ENCODE peak calls at places on chromosomes 4 and X, in eight cellular contexts. One of them, this sample, is unnamed.

GRCh38 chr4:3250956-3251690 is 2.2 kb downstream of the MSANTD1 start:
- DNase-seq in occipital lobe: no peak
- DNase-seq in stimulated activated naive CD4-positive, alpha-beta T cell: no peak
- DNase-seq in ELR: no peak
- DNase-seq in non-pigmented ciliary epithelial cell: no peak
- DNase-seq in endothelial cell: no peak
- DNase-seq in anterior cingulate cortex: no peak
- DNase-seq in NCI-H1092: peak; percentile 40
- DNase-seq in this sample: peak; percentile 44

GRCh38 chr4:128525387-128525786 is 237.8 kb upstream of the PGRMC2 start:
- DNase-seq in ELR: peak; percentile 62
- DNase-seq in endothelial cell: no peak
- DNase-seq in NCI-H1092: no peak
- DNase-seq in non-pigmented ciliary epithelial cell: no peak
- DNase-seq in occipital lobe: no peak
- DNase-seq in anterior cingulate cortex: no peak
- DNase-seq in stimulated activated naive CD4-positive, alpha-beta T cell: no peak
- DNase-seq in this sample: no peak

GRCh38 chr4:680931-681645 is 6.7 kb downstream of the MYL5 start:
- DNase-seq in endothelial cell: peak; percentile 57
- DNase-seq in occipital lobe: no peak
- DNase-seq in ELR: peak; percentile 58
- DNase-seq in stimulated activated naive CD4-positive, alpha-beta T cell: peak; percentile 26
- DNase-seq in NCI-H1092: no peak
- DNase-seq in anterior cingulate cortex: no peak
- DNase-seq in non-pigmented ciliary epithelial cell: no peak
- DNase-seq in this sample: no peak

GRCh38 chr4:83535520-83535944 is 376 bp upstream of the GPAT3 start:
- DNase-seq in anterior cingulate cortex: no peak
- DNase-seq in non-pigmented ciliary epithelial cell: no peak
- DNase-seq in ELR: peak; percentile 69
- DNase-seq in endothelial cell: peak; percentile 11
- DNase-seq in stimulated activated naive CD4-positive, alpha-beta T cell: peak; percentile 58
- DNase-seq in NCI-H1092: no peak
- DNase-seq in occipital lobe: peak; percentile 55
- DNase-seq in this sample: peak; percentile 40

GRCh38 chr4:183987529-183987946 is 82.4 kb downstream of the STOX2 start:
- DNase-seq in occipital lobe: peak; percentile 73
- DNase-seq in non-pigmented ciliary epithelial cell: peak; percentile 62
- DNase-seq in anterior cingulate cortex: peak; percentile 50
- DNase-seq in ELR: peak; percentile 59
- DNase-seq in endothelial cell: no peak
- DNase-seq in NCI-H1092: peak; percentile 16
- DNase-seq in stimulated activated naive CD4-positive, alpha-beta T cell: no peak
- DNase-seq in this sample: peak; percentile 64

GRCh38 chr4:22910200-22910599 is 217.5 kb downstream of the GBA3 start:
- DNase-seq in endothelial cell: no peak
- DNase-seq in non-pigmented ciliary epithelial cell: no peak
- DNase-seq in occipital lobe: no peak
- DNase-seq in NCI-H1092: no peak
- DNase-seq in ELR: no peak
- DNase-seq in stimulated activated naive CD4-positive, alpha-beta T cell: no peak
- DNase-seq in anterior cingulate cortex: no peak
- DNase-seq in this sample: no peak

GRCh38 chrX:1537031-1537715 is at the start of gene P2RY8:
- DNase-seq in non-pigmented ciliary epithelial cell: no peak
- DNase-seq in occipital lobe: no peak
- DNase-seq in stimulated activated naive CD4-positive, alpha-beta T cell: peak; percentile 87
- DNase-seq in ELR: peak; percentile 19
- DNase-seq in endothelial cell: no peak
- DNase-seq in anterior cingulate cortex: no peak
- DNase-seq in NCI-H1092: no peak
- DNase-seq in this sample: peak; percentile 64

GRCh38 chr4:47617607-47618006 is 132.5 kb downstream of the ATP10D start:
- DNase-seq in stimulated activated naive CD4-positive, alpha-beta T cell: no peak
- DNase-seq in endothelial cell: no peak
- DNase-seq in non-pigmented ciliary epithelial cell: no peak
- DNase-seq in NCI-H1092: no peak
- DNase-seq in occipital lobe: no peak
- DNase-seq in anterior cingulate cortex: no peak
- DNase-seq in ELR: no peak
- DNase-seq in this sample: no peak

GRCh38 chr4:73208376-73208775 is 50.2 kb downstream of the ANKRD17 start:
- DNase-seq in non-pigmented ciliary epithelial cell: peak; percentile 27
- DNase-seq in stimulated activated naive CD4-positive, alpha-beta T cell: no peak
- DNase-seq in NCI-H1092: no peak
- DNase-seq in ELR: peak; percentile 73
- DNase-seq in occipital lobe: no peak
- DNase-seq in anterior cingulate cortex: no peak
- DNase-seq in endothelial cell: no peak
- DNase-seq in this sample: no peak

GRCh38 chrX:1152090-1152489 is 60.4 kb downstream of the CRLF2 start:
- DNase-seq in NCI-H1092: no peak
- DNase-seq in non-pigmented ciliary epithelial cell: no peak
- DNase-seq in occipital lobe: no peak
- DNase-seq in anterior cingulate cortex: no peak
- DNase-seq in ELR: no peak
- DNase-seq in endothelial cell: no peak
- DNase-seq in stimulated activated naive CD4-positive, alpha-beta T cell: no peak
- DNase-seq in this sample: no peak

GRCh38 chrX:109709129-109709631 is 23.9 kb downstream of the ACSL4 start:
- DNase-seq in anterior cingulate cortex: no peak
- DNase-seq in stimulated activated naive CD4-positive, alpha-beta T cell: no peak
- DNase-seq in ELR: peak; percentile 57
- DNase-seq in non-pigmented ciliary epithelial cell: no peak
- DNase-seq in endothelial cell: no peak
- DNase-seq in occipital lobe: no peak
- DNase-seq in NCI-H1092: no peak
- DNase-seq in this sample: no peak